ENCODE peak calls at places on chromosomes 12 and 14, in five cellular contexts. One of them, this sample, is unnamed.

GRCh38 chr12:51970904-51971646 is 19.6 kb downstream of the ACVR1B start:
- DNase-seq in myocyte: no peak
- DNase-seq in type B pancreatic cell: no peak
- DNase-seq in LoVo: no peak
- DNase-seq in stimulated activated CD4-positive, alpha-beta T cell treated with anti-CD3 and anti-CD28 coated beads, Interleukin-1b, Interleukin-23, amount 100 ng/mL, for 1 hour: no peak
- DNase-seq in this sample: no peak

GRCh38 chr14:29630566-29631160 is 297.0 kb downstream of the PRKD1 start:
- DNase-seq in myocyte: no peak
- DNase-seq in type B pancreatic cell: no peak
- DNase-seq in LoVo: no peak
- DNase-seq in stimulated activated CD4-positive, alpha-beta T cell treated with anti-CD3 and anti-CD28 coated beads, Interleukin-1b, Interleukin-23, amount 100 ng/mL, for 1 hour: no peak
- DNase-seq in this sample: no peak

GRCh38 chr14:105420141-105420975 is 731 bp downstream of the MTA1 start:
- DNase-seq in myocyte: no peak
- DNase-seq in type B pancreatic cell: no peak
- DNase-seq in LoVo: no peak
- DNase-seq in stimulated activated CD4-positive, alpha-beta T cell treated with anti-CD3 and anti-CD28 coated beads, Interleukin-1b, Interleukin-23, amount 100 ng/mL, for 1 hour: no peak
- DNase-seq in this sample: peak

GRCh38 chr12:13144266-13144828 is 40.9 kb upstream of the GSG1 start:
- DNase-seq in myocyte: no peak
- DNase-seq in type B pancreatic cell: no peak
- DNase-seq in LoVo: no peak
- DNase-seq in stimulated activated CD4-positive, alpha-beta T cell treated with anti-CD3 and anti-CD28 coated beads, Interleukin-1b, Interleukin-23, amount 100 ng/mL, for 1 hour: no peak
- DNase-seq in this sample: no peak

GRCh38 chr14:45905672-45906071 is 652.7 kb upstream of the MIS18BP1 start:
- DNase-seq in myocyte: no peak
- DNase-seq in type B pancreatic cell: no peak
- DNase-seq in LoVo: no peak
- DNase-seq in stimulated activated CD4-positive, alpha-beta T cell treated with anti-CD3 and anti-CD28 coated beads, Interleukin-1b, Interleukin-23, amount 100 ng/mL, for 1 hour: no peak
- DNase-seq in this sample: no peak

GRCh38 chr14:99966436-99966835 is 98.8 kb upstream of the EVL start:
- DNase-seq in myocyte: no peak
- DNase-seq in type B pancreatic cell: no peak
- DNase-seq in LoVo: no peak
- DNase-seq in stimulated activated CD4-positive, alpha-beta T cell treated with anti-CD3 and anti-CD28 coated beads, Interleukin-1b, Interleukin-23, amount 100 ng/mL, for 1 hour: no peak
- DNase-seq in this sample: no peak

GRCh38 chr14:29926228-29926627 is 1.4 kb downstream of the PRKD1 start:
- DNase-seq in myocyte: no peak
- DNase-seq in type B pancreatic cell: no peak
- DNase-seq in LoVo: no peak
- DNase-seq in stimulated activated CD4-positive, alpha-beta T cell treated with anti-CD3 and anti-CD28 coated beads, Interleukin-1b, Interleukin-23, amount 100 ng/mL, for 1 hour: no peak
- DNase-seq in this sample: peak

GRCh38 chr14:21965042-21965441 is 291.4 kb upstream of the OR4E1 start:
- DNase-seq in myocyte: no peak
- DNase-seq in type B pancreatic cell: no peak
- DNase-seq in LoVo: no peak
- DNase-seq in stimulated activated CD4-positive, alpha-beta T cell treated with anti-CD3 and anti-CD28 coated beads, Interleukin-1b, Interleukin-23, amount 100 ng/mL, for 1 hour: peak
- DNase-seq in this sample: no peak

GRCh38 chr14:95075789-95076188 is 81.5 kb downstream of the DICER1 start:
- DNase-seq in myocyte: no peak
- DNase-seq in type B pancreatic cell: no peak
- DNase-seq in LoVo: no peak
- DNase-seq in stimulated activated CD4-positive, alpha-beta T cell treated with anti-CD3 and anti-CD28 coated beads, Interleukin-1b, Interleukin-23, amount 100 ng/mL, for 1 hour: no peak
- DNase-seq in this sample: no peak

GRCh38 chr12:121108492-121108891 is 24.2 kb upstream of the P2RX7 start:
- DNase-seq in myocyte: no peak
- DNase-seq in type B pancreatic cell: no peak
- DNase-seq in LoVo: no peak
- DNase-seq in stimulated activated CD4-positive, alpha-beta T cell treated with anti-CD3 and anti-CD28 coated beads, Interleukin-1b, Interleukin-23, amount 100 ng/mL, for 1 hour: no peak
- DNase-seq in this sample: no peak

GRCh38 chr14:92952497-92953298 is 29.7 kb downstream of the CHGA start:
- DNase-seq in myocyte: no peak
- DNase-seq in type B pancreatic cell: no peak
- DNase-seq in LoVo: no peak
- DNase-seq in stimulated activated CD4-positive, alpha-beta T cell treated with anti-CD3 and anti-CD28 coated beads, Interleukin-1b, Interleukin-23, amount 100 ng/mL, for 1 hour: no peak
- DNase-seq in this sample: peak

GRCh38 chr12:14010989-14011388 is 29.6 kb upstream of the GRIN2B start:
- DNase-seq in myocyte: no peak
- DNase-seq in type B pancreatic cell: no peak
- DNase-seq in LoVo: no peak
- DNase-seq in stimulated activated CD4-positive, alpha-beta T cell treated with anti-CD3 and anti-CD28 coated beads, Interleukin-1b, Interleukin-23, amount 100 ng/mL, for 1 hour: no peak
- DNase-seq in this sample: no peak

GRCh38 chr14:52044791-52045522 is 23.9 kb downstream of the NID2 start:
- DNase-seq in myocyte: no peak
- DNase-seq in type B pancreatic cell: no peak
- DNase-seq in LoVo: peak
- DNase-seq in stimulated activated CD4-positive, alpha-beta T cell treated with anti-CD3 and anti-CD28 coated beads, Interleukin-1b, Interleukin-23, amount 100 ng/mL, for 1 hour: no peak
- DNase-seq in this sample: no peak

This sample was measured in posterior vena cava.